ENCODE peak calls at places on chromosomes 2 and 18, in four cellular contexts. M, D, T and P are unnamed samples.
A peak's percentile ranks its signal among the peaks of the same experiment; 100 is the strongest.

GRCh38 chr2:73109796-73110540 is 2.8 kb downstream of the RAB11FIP5 start:
- DNase-seq in T (no peak), D (no peak), M (no peak), P (no peak)

GRCh38 chr2:231699006-231699405 is 9.3 kb upstream of the PTMA start:
- DNase-seq in M (no peak), D (no peak), T (no peak), P (no peak)

GRCh38 chr18:11078491-11078890 is 70.9 kb downstream of the PIEZO2 start:
- DNase-seq in M (no peak), T (no peak), D (peak; percentile 46), P (no peak)

GRCh38 chr2:6290626-6291025 is 575.1 kb downstream of the CMPK2 start:
- DNase-seq in M (no peak), T (no peak), D (no peak), P (no peak)

GRCh38 chr2:236769981-236770671 is 200.5 kb downstream of the ACKR3 start:
- DNase-seq in M (no peak), D (no peak), T (no peak), P (peak; percentile 35)

GRCh38 chr2:142825861-142826260 is 51.6 kb upstream of the KYNU start:
- DNase-seq in D (no peak), M (no peak), T (no peak), P (no peak)

GRCh38 chr2:48795065-48795464 is 39.5 kb upstream of the LHCGR start:
- DNase-seq in M (no peak), D (no peak), T (no peak), P (no peak)

GRCh38 chr2:200786423-200786822 is 25.3 kb upstream of the BZW1 start:
- DNase-seq in T (peak; percentile 37), D (no peak), M (no peak), P (no peak)

GRCh38 chr2:225889452-225889851 is 489.9 kb downstream of the NYAP2 start:
- DNase-seq in M (no peak), D (no peak), T (peak; percentile 57), P (peak; percentile 5)

GRCh38 chr2:132463719-132464118 is 47.1 kb downstream of the GPR39 start:
- DNase-seq in T (no peak), D (no peak), M (no peak), P (no peak)

GRCh38 chr2:101004671-101005325 is 2.7 kb downstream of the RPL31 start:
- DNase-seq in T (no peak), M (no peak), D (no peak), P (no peak)

GRCh38 chr2:85899284-85899683 is 10.5 kb upstream of the ST3GAL5 start:
- DNase-seq in T (no peak), D (no peak), M (no peak), P (no peak)

GRCh38 chr18:34122724-34123334 is 101.9 kb downstream of the NOL4 start:
- DNase-seq in T (peak; percentile 36), M (no peak), D (peak; percentile 17), P (peak; percentile 16)

GRCh38 chr2:241009601-241010530 is 11.4 kb downstream of the SNED1 start:
- DNase-seq in T (no peak), M (peak; percentile 76), D (no peak), P (peak; percentile 65)

GRCh38 chr2:236694125-236694888 is 124.7 kb downstream of the ACKR3 start:
- DNase-seq in T (no peak), M (no peak), D (no peak), P (no peak)

GRCh38 chr2:241272722-241273551 is 42.5 kb downstream of the HDLBP start:
- DNase-seq in D (no peak), M (peak; percentile 75), T (no peak), P (no peak)

GRCh38 chr2:136362676-136363390 is 244.9 kb upstream of the CXCR4 start:
- DNase-seq in D (no peak), T (no peak), M (no peak), P (no peak)

GRCh38 chr18:78123926-78124797 is 855.5 kb upstream of the SALL3 start:
- DNase-seq in T (no peak), D (no peak), M (no peak), P (no peak)

GRCh38 chr2:69139778-69140177 is 126.8 kb downstream of the ANTXR1 start:
- DNase-seq in M (no peak), D (no peak), T (no peak), P (no peak)

GRCh38 chr2:888211-888801 is 62.3 kb upstream of the SNTG2 start:
- DNase-seq in T (no peak), M (no peak), D (no peak), P (no peak)

GRCh38 chr2:1816414-1816911 is 72.1 kb upstream of the PXDN start:
- DNase-seq in D (no peak), M (no peak), T (no peak), P (no peak)

GRCh38 chr2:9188823-9189222 is 17.8 kb upstream of the ASAP2 start:
- DNase-seq in T (no peak), D (no peak), M (no peak), P (no peak)

GRCh38 chr2:68223419-68223818 is 28.9 kb downstream of the PPP3R1 start:
- DNase-seq in T (no peak), M (no peak), D (no peak), P (no peak)

GRCh38 chr2:169480079-169480465 is 778 bp downstream of the BBS5 start:
- DNase-seq in T (no peak), D (no peak), M (no peak), P (no peak)

GRCh38 chr2:232477751-232478510 is 9.7 kb downstream of the ECEL1 start:
- DNase-seq in T (no peak), M (no peak), D (no peak), P (no peak)

GRCh38 chr2:177265834-177266817 is 1.6 kb upstream of the NFE2L2 start:
- DNase-seq in D (no peak), M (no peak), T (peak; percentile 85), P (no peak)

GRCh38 chr2:159131882-159132281 is 154.6 kb downstream of the WDSUB1 start:
- DNase-seq in M (no peak), D (no peak), T (no peak), P (no peak)

GRCh38 chr2:70656421-70657010 is 102.9 kb upstream of the TGFA start:
- DNase-seq in D (no peak), M (peak; percentile 43), T (no peak), P (no peak)

GRCh38 chr2:166609183-166609959 is 115.3 kb upstream of the SCN7A start:
- DNase-seq in M (no peak), T (peak; percentile 81), D (no peak), P (peak; percentile 44)

GRCh38 chr2:26555246-26556133 is 77.6 kb upstream of the OTOF start:
- DNase-seq in M (no peak), D (no peak), T (peak; percentile 25), P (no peak)

DNA sequence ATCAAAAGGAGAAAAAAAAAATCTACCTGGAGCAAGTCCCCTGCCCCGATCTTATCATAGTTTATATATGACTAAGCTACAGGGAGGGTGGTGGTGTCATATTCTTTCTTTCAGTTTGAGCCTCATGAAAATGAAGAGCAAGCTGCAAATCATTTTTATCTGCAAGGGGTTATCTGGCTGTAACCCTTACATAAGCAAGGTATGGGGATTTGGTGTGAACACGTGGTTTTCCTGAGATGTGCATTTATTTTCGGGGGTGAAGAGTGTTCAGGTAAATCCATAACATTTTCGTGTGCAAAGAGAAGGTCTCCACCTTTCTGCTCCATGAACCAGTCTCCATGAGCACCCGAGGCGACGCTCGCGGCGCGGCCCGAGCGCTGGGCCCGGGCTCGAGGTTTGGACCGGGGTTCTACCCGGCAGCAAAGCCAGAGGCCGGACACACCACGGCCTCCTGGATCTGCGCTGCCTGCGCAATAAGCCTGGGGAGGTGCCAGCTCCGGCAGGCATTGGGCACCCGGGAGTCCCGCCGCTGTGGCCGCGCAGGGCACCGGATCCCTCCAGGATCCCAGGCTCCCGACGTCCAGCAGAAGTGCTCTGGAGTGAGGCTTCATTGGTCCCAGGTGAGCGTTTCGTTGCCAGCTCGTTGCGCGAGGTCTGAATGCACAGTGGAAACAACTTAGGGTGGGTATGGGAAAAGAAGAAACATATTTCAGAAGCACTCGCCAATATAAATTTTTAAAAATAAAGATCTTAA is 36.1 kb upstream of the GPD2 start:
- DNase-seq in T (peak; percentile 55), M (peak; percentile 85), D (peak; percentile 37), P (no peak)
- TF ChIP-seq SUZ12 in T (no peak), M (no peak), D (no peak), P (no peak)

DNA sequence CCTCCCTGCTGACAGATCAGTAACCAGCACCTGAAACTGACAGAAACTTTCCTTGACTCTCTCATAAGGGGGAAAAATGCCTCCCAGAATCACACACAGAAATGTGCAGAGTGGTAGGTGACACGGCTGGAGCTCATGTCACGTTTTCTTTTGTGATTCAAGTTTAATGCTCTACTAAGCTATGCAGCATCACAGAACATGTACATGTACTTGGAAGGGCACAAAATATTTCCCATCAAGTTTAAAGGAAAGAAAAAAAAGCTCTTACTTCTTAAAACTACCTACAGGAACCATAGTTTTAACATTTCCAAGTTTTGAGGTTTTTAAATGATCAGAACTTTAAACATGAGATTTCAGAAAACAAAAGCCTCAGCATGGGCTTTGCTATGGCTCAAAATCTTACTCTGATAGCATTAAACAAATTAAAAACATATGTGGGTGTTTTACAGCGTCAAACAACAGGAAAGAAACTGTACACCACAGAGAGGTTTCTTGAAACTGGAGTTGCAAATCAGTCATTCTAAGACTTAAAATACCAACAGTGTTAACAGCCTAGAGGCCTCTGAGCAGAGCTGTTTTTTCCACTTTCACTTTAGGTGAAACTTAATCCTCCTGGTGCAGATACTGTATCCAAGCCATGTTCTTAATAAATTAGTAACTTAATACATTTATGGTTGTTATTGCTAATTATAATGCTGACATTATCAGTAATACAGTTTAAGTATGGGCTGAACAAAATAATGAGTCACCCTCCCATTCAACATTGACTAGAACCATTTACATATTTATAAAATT is 30.1 kb downstream of the MBP start:
- DNase-seq in D (peak; percentile 74), M (no peak), T (no peak), P (no peak)
- H3K4me3 ChIP-seq in D (peak overlapping the region; percentile 56), M (no peak overlapping the region), T (no peak overlapping the region), P (no peak overlapping the region)

GRCh38 chr2:150508497-150509137 is 21.1 kb upstream of the RND3 start:
- DNase-seq in T (no peak), D (no peak), M (no peak), P (no peak)
- TF ChIP-seq SUZ12 in T (no peak), D (no peak), M (no peak), P (no peak)

DNA sequence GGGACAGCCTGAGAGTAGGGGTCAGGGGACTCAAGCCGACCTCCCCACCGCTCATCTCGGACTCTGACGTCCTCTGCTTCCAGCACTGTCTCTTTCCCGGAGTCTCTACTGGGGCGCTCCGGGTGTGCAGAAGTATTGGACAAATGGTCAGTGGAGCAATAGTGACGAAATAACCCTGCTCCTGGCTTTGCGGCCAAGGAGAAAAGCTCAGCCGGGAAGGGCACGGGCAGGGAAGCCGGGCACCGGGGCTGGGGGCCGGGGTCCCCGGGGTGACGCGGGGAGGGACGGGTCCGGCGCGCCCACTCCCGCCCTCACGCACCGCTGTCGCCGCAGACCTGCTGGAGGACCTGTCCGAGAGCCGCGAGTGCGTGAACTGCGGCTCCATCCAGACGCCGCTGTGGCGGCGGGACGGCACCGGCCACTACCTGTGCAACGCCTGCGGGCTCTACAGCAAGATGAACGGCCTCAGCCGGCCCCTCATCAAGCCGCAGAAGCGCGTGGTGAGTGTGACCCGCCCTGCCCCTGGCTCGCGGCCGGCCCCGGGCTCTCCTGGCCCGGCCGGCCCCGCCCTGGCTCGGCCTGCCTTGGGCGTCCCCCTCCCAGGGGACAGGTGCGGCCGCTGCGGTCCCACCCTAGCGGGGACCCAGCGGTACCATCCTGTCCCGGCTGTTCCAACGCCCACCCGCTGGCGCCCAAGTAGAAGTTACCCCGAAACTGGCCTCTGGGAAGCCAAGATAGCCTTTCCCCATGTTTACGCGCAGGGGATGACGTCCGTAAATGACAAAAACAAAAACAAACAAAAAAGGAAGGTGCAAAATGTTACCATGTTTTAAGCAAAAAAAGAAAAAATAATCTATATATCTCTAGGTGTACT is 7.5 kb downstream of the GATA6 start:
- DNase-seq in D (no peak), T (no peak), M (peak; percentile 65), P (no peak)
- H3K4me3 ChIP-seq in D (no peak overlapping the region), T (no peak overlapping the region), M (no peak overlapping the region), P (peak overlapping the region; percentile 26)